ENCODE peak calls at places on chromosomes 2 and 18, in four cellular contexts. I is T-helper 17 cell; C is activated naive CD4-positive, alpha-beta T cell treated with anti-CD3 and anti-CD28 coated beads, Interleukin-2, amount 10 ng/mL, durations not matched to agents 7 days and 5 days; X is stimulated activated naive CD8-positive, alpha-beta T cell treated with anti-CD3 and anti-CD28 coated beads, Interleukin-15, Interleukin-2, amounts not matched to agents 100 U/mL and 50 U/mL, for 24 hours. E is an unnamed sample.

GRCh38 chr2:54396107-54396506 is 60.0 kb upstream of the SPTBN1 start:
- DNase-seq in I (no peak), C (no peak), X (no peak), E (no peak)

GRCh38 chr2:148306027-148306426 is 285.1 kb downstream of the MBD5 start:
- DNase-seq in I (no peak), C (no peak), X (no peak), E (no peak)

GRCh38 chr2:172234716-172235661 is 132.3 kb upstream of the DLX2 start:
- DNase-seq in I (peak; percentile 12), C (peak; percentile 61), X (peak; percentile 17), E (peak; percentile 36)

GRCh38 chr2:189709761-189710160 is 35.3 kb downstream of the ANKAR start:
- DNase-seq in I (no peak), C (no peak), X (no peak), E (no peak)

GRCh38 chr18:22408059-22408458 is 9.7 kb downstream of the CTAGE1 start:
- DNase-seq in I (no peak), C (no peak), X (no peak), E (no peak)

GRCh38 chr2:191051177-191051576 is 37.2 kb upstream of the STAT1 start:
- DNase-seq in I (no peak), C (no peak), X (no peak), E (no peak)

GRCh38 chr2:143953386-143953785 is 566.5 kb downstream of the ZEB2 start:
- DNase-seq in I (no peak), C (no peak), X (no peak), E (no peak)

GRCh38 chr2:216235462-216235861 is 126.3 kb downstream of the XRCC5 start:
- DNase-seq in I (no peak), C (no peak), X (no peak), E (no peak)

GRCh38 chr18:59996370-59996966 is 96.7 kb downstream of the PMAIP1 start:
- DNase-seq in I (no peak), C (no peak), X (peak; percentile 23), E (peak; percentile 35)

GRCh38 chr2:31534636-31535035 is 46.1 kb downstream of the SRD5A2 start:
- DNase-seq in I (no peak), C (no peak), X (no peak), E (no peak)

GRCh38 chr2:237319086-237319820 is 94.7 kb downstream of the COL6A3 start:
- DNase-seq in I (no peak), C (no peak), X (no peak), E (no peak)

GRCh38 chr18:10299686-10300085 is 154.7 kb upstream of the APCDD1 start:
- DNase-seq in I (no peak), C (no peak), X (no peak), E (no peak)

GRCh38 chr2:230870544-230871360 is 6.0 kb downstream of the ITM2C start:
- DNase-seq in I (no peak), C (no peak), X (no peak), E (no peak)

GRCh38 chr2:235724964-235725603 is 231.2 kb downstream of the AGAP1 start:
- DNase-seq in I (no peak), C (no peak), X (no peak), E (no peak)

GRCh38 chr2:154710685-154711084 is 12.2 kb downstream of the KCNJ3 start:
- DNase-seq in I (no peak), C (no peak), X (no peak), E (no peak)

GRCh38 chr18:77254711-77255110 is 5.1 kb downstream of the GALR1 start:
- DNase-seq in I (no peak), C (no peak), X (no peak), E (no peak)

GRCh38 chr18:37393945-37394609 is 171.5 kb downstream of the CELF4 start:
- DNase-seq in I (no peak), C (no peak), X (no peak), E (peak; percentile 76)

GRCh38 chr2:218026676-218027425 is 24.1 kb upstream of the TNS1 start:
- DNase-seq in I (no peak), C (peak; percentile 18), X (no peak), E (no peak)

GRCh38 chr2:235047171-235048160 is 95.6 kb downstream of the SH3BP4 start:
- DNase-seq in I (no peak), C (peak; percentile 8), X (no peak), E (no peak)

GRCh38 chr2:96534701-96535181 is 1.8 kb upstream of the ARID5A start:
- DNase-seq in I (no peak), C (no peak), X (no peak), E (no peak)

GRCh38 chr2:236749346-236749745 is 179.7 kb downstream of the ACKR3 start:
- DNase-seq in I (no peak), C (no peak), X (no peak), E (no peak)

GRCh38 chr2:54330226-54331094 is 74.4 kb upstream of the TSPYL6 start:
- DNase-seq in I (peak; percentile 60), C (peak; percentile 93), X (peak; percentile 89), E (peak; percentile 93)

GRCh38 chr2:134493797-134494196 is 225.0 kb downstream of the TMEM163 start:
- DNase-seq in I (no peak), C (no peak), X (no peak), E (no peak)

GRCh38 chr18:7452331-7452730 is 114.8 kb upstream of the PTPRM start:
- DNase-seq in I (no peak), C (no peak), X (peak; percentile 5), E (no peak)

GRCh38 chr2:228180126-228181097 is 1.1 kb downstream of the SPHKAP start:
- DNase-seq in I (no peak), C (no peak), X (no peak), E (no peak)

GRCh38 chr2:95380280-95380679 is 22.2 kb upstream of the FAHD2A start:
- DNase-seq in I (no peak), C (no peak), X (no peak), E (no peak)

GRCh38 chr2:85947593-85947992 is 58.8 kb upstream of the ST3GAL5 start:
- DNase-seq in I (no peak), C (no peak), X (no peak), E (no peak)

GRCh38 chr2:97660775-97661417 is 2.9 kb downstream of the ACTR1B start:
- DNase-seq in I (no peak), C (no peak), X (no peak), E (peak; percentile 19)